ENCODE peak calls at places on chromosomes 11 and 22, in nine cellular contexts. One of them, this sample, is unnamed.
A peak's percentile ranks its signal among the peaks of the same experiment; 100 is the strongest.

GRCh38 chr22:23696326-23696851 is 5.6 kb downstream of the RGL4 start:
- DNase-seq in body of pancreas: peak; percentile 54
- DNase-seq in activated CD4-positive, alpha-beta T cell treated with anti-CD3 and anti-CD28 coated beads, Interleukin-2, amount 50 U/mL, for 48 hours: peak; percentile 80
- DNase-seq in germinal center: peak; percentile 83
- DNase-seq in memory B cell: peak; percentile 63
- DNase-seq in B cell: peak; percentile 81
- DNase-seq in activated naive CD8-positive, alpha-beta T cell treated with anti-CD3 and anti-CD28 coated beads, Interleukin-2, amount 10 ng/mL, durations not matched to agents 7 days and 5 days: peak; percentile 76
- DNase-seq in osteocyte: no peak
- DNase-seq in activated T-cell treated with anti-CD3 and anti-CD28 coated beads for 1 hour: peak; percentile 62
- DNase-seq in this sample: no peak

GRCh38 chr22:41052661-41053490 is 39.5 kb upstream of the EP300 start:
- DNase-seq in body of pancreas: no peak
- DNase-seq in activated CD4-positive, alpha-beta T cell treated with anti-CD3 and anti-CD28 coated beads, Interleukin-2, amount 50 U/mL, for 48 hours: no peak
- DNase-seq in germinal center: no peak
- DNase-seq in memory B cell: no peak
- DNase-seq in B cell: no peak
- DNase-seq in activated naive CD8-positive, alpha-beta T cell treated with anti-CD3 and anti-CD28 coated beads, Interleukin-2, amount 10 ng/mL, durations not matched to agents 7 days and 5 days: no peak
- DNase-seq in osteocyte: no peak
- DNase-seq in activated T-cell treated with anti-CD3 and anti-CD28 coated beads for 1 hour: no peak
- DNase-seq in this sample: peak; percentile 44

GRCh38 chr22:39845522-39845921 is 48.0 kb downstream of the ENTHD1 start:
- DNase-seq in body of pancreas: no peak
- DNase-seq in activated CD4-positive, alpha-beta T cell treated with anti-CD3 and anti-CD28 coated beads, Interleukin-2, amount 50 U/mL, for 48 hours: no peak
- DNase-seq in germinal center: no peak
- DNase-seq in memory B cell: no peak
- DNase-seq in B cell: no peak
- DNase-seq in activated naive CD8-positive, alpha-beta T cell treated with anti-CD3 and anti-CD28 coated beads, Interleukin-2, amount 10 ng/mL, durations not matched to agents 7 days and 5 days: no peak
- DNase-seq in osteocyte: no peak
- DNase-seq in activated T-cell treated with anti-CD3 and anti-CD28 coated beads for 1 hour: no peak
- DNase-seq in this sample: no peak

GRCh38 chr11:1751521-1751921 is 1.1 kb upstream of the IFITM10 start:
- DNase-seq in body of pancreas: no peak
- DNase-seq in activated CD4-positive, alpha-beta T cell treated with anti-CD3 and anti-CD28 coated beads, Interleukin-2, amount 50 U/mL, for 48 hours: no peak
- DNase-seq in germinal center: no peak
- DNase-seq in memory B cell: no peak
- DNase-seq in B cell: peak; percentile 52
- DNase-seq in activated naive CD8-positive, alpha-beta T cell treated with anti-CD3 and anti-CD28 coated beads, Interleukin-2, amount 10 ng/mL, durations not matched to agents 7 days and 5 days: peak; percentile 31
- DNase-seq in osteocyte: no peak
- DNase-seq in activated T-cell treated with anti-CD3 and anti-CD28 coated beads for 1 hour: no peak
- DNase-seq in this sample: no peak

GRCh38 chr22:39263626-39264025 is 18.8 kb upstream of the PDGFB start:
- DNase-seq in body of pancreas: no peak
- DNase-seq in activated CD4-positive, alpha-beta T cell treated with anti-CD3 and anti-CD28 coated beads, Interleukin-2, amount 50 U/mL, for 48 hours: no peak
- DNase-seq in germinal center: no peak
- DNase-seq in memory B cell: no peak
- DNase-seq in B cell: no peak
- DNase-seq in activated naive CD8-positive, alpha-beta T cell treated with anti-CD3 and anti-CD28 coated beads, Interleukin-2, amount 10 ng/mL, durations not matched to agents 7 days and 5 days: no peak
- DNase-seq in osteocyte: no peak
- DNase-seq in activated T-cell treated with anti-CD3 and anti-CD28 coated beads for 1 hour: no peak
- DNase-seq in this sample: no peak

GRCh38 chr22:35587447-35587870 is 29.7 kb downstream of the MB start:
- DNase-seq in body of pancreas: peak; percentile 66
- DNase-seq in activated CD4-positive, alpha-beta T cell treated with anti-CD3 and anti-CD28 coated beads, Interleukin-2, amount 50 U/mL, for 48 hours: no peak
- DNase-seq in germinal center: no peak
- DNase-seq in memory B cell: no peak
- DNase-seq in B cell: no peak
- DNase-seq in activated naive CD8-positive, alpha-beta T cell treated with anti-CD3 and anti-CD28 coated beads, Interleukin-2, amount 10 ng/mL, durations not matched to agents 7 days and 5 days: no peak
- DNase-seq in osteocyte: no peak
- DNase-seq in activated T-cell treated with anti-CD3 and anti-CD28 coated beads for 1 hour: no peak
- DNase-seq in this sample: no peak

GRCh38 chr11:12318791-12319733 is 58.3 kb upstream of the PARVA start:
- DNase-seq in body of pancreas: peak; percentile 22
- DNase-seq in activated CD4-positive, alpha-beta T cell treated with anti-CD3 and anti-CD28 coated beads, Interleukin-2, amount 50 U/mL, for 48 hours: no peak
- DNase-seq in germinal center: no peak
- DNase-seq in memory B cell: no peak
- DNase-seq in B cell: no peak
- DNase-seq in activated naive CD8-positive, alpha-beta T cell treated with anti-CD3 and anti-CD28 coated beads, Interleukin-2, amount 10 ng/mL, durations not matched to agents 7 days and 5 days: no peak
- DNase-seq in osteocyte: no peak
- DNase-seq in activated T-cell treated with anti-CD3 and anti-CD28 coated beads for 1 hour: no peak
- DNase-seq in this sample: no peak

GRCh38 chr22:42330953-42331525 is 60.6 kb upstream of the TCF20 start:
- DNase-seq in body of pancreas: peak; percentile 32
- DNase-seq in activated CD4-positive, alpha-beta T cell treated with anti-CD3 and anti-CD28 coated beads, Interleukin-2, amount 50 U/mL, for 48 hours: no peak
- DNase-seq in germinal center: no peak
- DNase-seq in memory B cell: peak; percentile 39
- DNase-seq in B cell: no peak
- DNase-seq in activated naive CD8-positive, alpha-beta T cell treated with anti-CD3 and anti-CD28 coated beads, Interleukin-2, amount 10 ng/mL, durations not matched to agents 7 days and 5 days: no peak
- DNase-seq in osteocyte: no peak
- DNase-seq in activated T-cell treated with anti-CD3 and anti-CD28 coated beads for 1 hour: no peak
- DNase-seq in this sample: no peak

GRCh38 chr11:17145972-17146371 is 61.8 kb downstream of the PIK3C2A start:
- DNase-seq in body of pancreas: no peak
- DNase-seq in activated CD4-positive, alpha-beta T cell treated with anti-CD3 and anti-CD28 coated beads, Interleukin-2, amount 50 U/mL, for 48 hours: no peak
- DNase-seq in germinal center: no peak
- DNase-seq in memory B cell: no peak
- DNase-seq in B cell: no peak
- DNase-seq in activated naive CD8-positive, alpha-beta T cell treated with anti-CD3 and anti-CD28 coated beads, Interleukin-2, amount 10 ng/mL, durations not matched to agents 7 days and 5 days: no peak
- DNase-seq in osteocyte: no peak
- DNase-seq in activated T-cell treated with anti-CD3 and anti-CD28 coated beads for 1 hour: no peak
- DNase-seq in this sample: no peak

This sample was measured in mammary epithelial cell.